ENCODE peak calls at places on chromosomes 2 and 18, in nine cellular contexts. B is IMR-90; D is MM.1S; U is heart right ventricle; A is ovary; H is body of pancreas; F is K562; G is CD4-positive, alpha-beta T cell; Y is AG04450. L is an unnamed sample.
A peak's percentile ranks its signal among the peaks of the same experiment; 100 is the strongest.

GRCh38 chr18:76619342-76620315 is 124.6 kb upstream of the ZNF516 start:
- DNase-seq in B (peak; percentile 58), D (no peak), U (peak; percentile 54), A (peak; percentile 86), H (peak; percentile 75), F (no peak), G (no peak), Y (no peak), L (peak; percentile 86)

GRCh38 chr2:129645335-129645734 is 334.1 kb upstream of the RAB6C start:
- DNase-seq in B (no peak), D (no peak), U (no peak), A (no peak), H (no peak), F (no peak), G (no peak), Y (no peak), L (no peak)

GRCh38 chr2:9311488-9311887 is 104.9 kb downstream of the ASAP2 start:
- DNase-seq in B (peak; percentile 90), D (no peak), U (peak; percentile 53), A (no peak), H (peak; percentile 22), F (no peak), G (no peak), Y (no peak), L (peak; percentile 86)

GRCh38 chr2:118589726-118590125 is 257.7 kb downstream of the EN1 start:
- DNase-seq in B (no peak), D (no peak), U (no peak), A (no peak), H (no peak), F (no peak), G (no peak), Y (no peak), L (no peak)

GRCh38 chr18:39951321-39951720 is 2003.7 kb upstream of the PIK3C3 start:
- DNase-seq in B (no peak), D (no peak), U (no peak), A (no peak), H (no peak), F (no peak), G (no peak), Y (no peak), L (no peak)

GRCh38 chr18:77039196-77040140 is 93.1 kb downstream of the MBP start:
- DNase-seq in B (no peak), D (no peak), U (no peak), A (no peak), H (no peak), F (no peak), G (no peak), Y (no peak), L (no peak)

GRCh38 chr2:42101641-42102605 is 54.1 kb downstream of the PKDCC start:
- DNase-seq in B (peak; percentile 93), D (peak; percentile 92), U (peak; percentile 57), A (peak; percentile 81), H (peak; percentile 42), F (no peak), G (peak; percentile 86), Y (peak; percentile 80), L (peak; percentile 80)

GRCh38 chr2:237731663-237732062 is 66.9 kb upstream of the RBM44 start:
- DNase-seq in B (peak; percentile 81), D (no peak), U (no peak), A (no peak), H (no peak), F (no peak), G (no peak), Y (no peak), L (no peak)

GRCh38 chr2:145110668-145111067 is 590.7 kb upstream of the ZEB2 start:
- DNase-seq in B (peak; percentile 50), D (no peak), U (no peak), A (no peak), H (no peak), F (no peak), G (no peak), Y (no peak), L (no peak)

GRCh38 chr2:54975175-54975574 is 75.1 kb downstream of the RTN4 start:
- DNase-seq in B (no peak), D (no peak), U (no peak), A (no peak), H (no peak), F (no peak), G (no peak), Y (no peak), L (no peak)

GRCh38 chr2:55995206-55995605 is 71.6 kb upstream of the EFEMP1 start:
- DNase-seq in B (no peak), D (no peak), U (no peak), A (no peak), H (no peak), F (no peak), G (no peak), Y (no peak), L (no peak)

GRCh38 chr18:78506031-78506461 is 473.6 kb upstream of the SALL3 start:
- DNase-seq in B (no peak), D (no peak), U (no peak), A (no peak), H (no peak), F (no peak), G (no peak), Y (no peak), L (no peak)

GRCh38 chr2:240052524-240052923 is 797 bp downstream of the OR6B3 start:
- DNase-seq in B (no peak), D (no peak), U (no peak), A (no peak), H (no peak), F (no peak), G (no peak), Y (no peak), L (no peak)

GRCh38 chr2:240051697-240052096 is 1.6 kb downstream of the OR6B3 start:
- DNase-seq in B (no peak), D (no peak), U (no peak), A (no peak), H (no peak), F (no peak), G (no peak), Y (no peak), L (no peak)

GRCh38 chr2:240050278-240050677 is 3.0 kb downstream of the OR6B3 start:
- DNase-seq in B (no peak), D (no peak), U (no peak), A (no peak), H (no peak), F (no peak), G (no peak), Y (no peak), L (no peak)

GRCh38 chr2:240045098-240045497 is 8.2 kb downstream of the OR6B3 start:
- DNase-seq in B (no peak), D (no peak), U (no peak), A (no peak), H (no peak), F (no peak), G (no peak), Y (no peak), L (no peak)

GRCh38 chr2:240048237-240048636 is 5.1 kb downstream of the OR6B3 start:
- DNase-seq in B (no peak), D (no peak), U (no peak), A (no peak), H (no peak), F (no peak), G (no peak), Y (no peak), L (no peak)
- H3K9me3 ChIP-seq in B (no peaks in the 10 kb centered on the region), D (no peaks in the 10 kb centered on the region), U (no peaks in the 10 kb centered on the region), A (no peaks in the 10 kb centered on the region), H (no peaks in the 10 kb centered on the region), F (no peaks in the 10 kb centered on the region), G (no peaks in the 10 kb centered on the region), Y (no peaks in the 10 kb centered on the region), L (no peaks in the 10 kb centered on the region)

GRCh38 chr2:46855805-46856204 is 59.8 kb downstream of the MCFD2 start:
- DNase-seq in B (no peak), D (no peak), U (no peak), A (no peak), H (no peak), F (no peak), G (no peak), Y (no peak), L (no peak)
- H3K27ac ChIP-seq in B (peak overlapping the region; percentile 76), D (no peak overlapping the region), U (peak overlapping the region; percentile 81), A (peak overlapping the region; percentile 71), H (peak overlapping the region; percentile 64), F (no peak overlapping the region), G (no peak overlapping the region), Y (peak overlapping the region; percentile 95), L (peak overlapping the region; percentile 85)

GRCh38 chr2:204655626-204656025 is 110.4 kb downstream of the PARD3B start:
- DNase-seq in B (no peak), D (no peak), U (no peak), A (no peak), H (no peak), F (no peak), G (no peak), Y (no peak), L (no peak)

GRCh38 chr2:204652063-204652462 is 106.8 kb downstream of the PARD3B start:
- DNase-seq in B (no peak), D (no peak), U (no peak), A (no peak), H (no peak), F (no peak), G (no peak), Y (no peak), L (no peak)

GRCh38 chr2:204655101-204655500 is 109.8 kb downstream of the PARD3B start:
- DNase-seq in B (peak; percentile 77), D (no peak), U (no peak), A (no peak), H (no peak), F (no peak), G (no peak), Y (peak; percentile 38), L (no peak)

GRCh38 chr2:204650611-204651010 is 105.3 kb downstream of the PARD3B start:
- DNase-seq in B (no peak), D (no peak), U (no peak), A (no peak), H (no peak), F (no peak), G (no peak), Y (no peak), L (no peak)

DNA sequence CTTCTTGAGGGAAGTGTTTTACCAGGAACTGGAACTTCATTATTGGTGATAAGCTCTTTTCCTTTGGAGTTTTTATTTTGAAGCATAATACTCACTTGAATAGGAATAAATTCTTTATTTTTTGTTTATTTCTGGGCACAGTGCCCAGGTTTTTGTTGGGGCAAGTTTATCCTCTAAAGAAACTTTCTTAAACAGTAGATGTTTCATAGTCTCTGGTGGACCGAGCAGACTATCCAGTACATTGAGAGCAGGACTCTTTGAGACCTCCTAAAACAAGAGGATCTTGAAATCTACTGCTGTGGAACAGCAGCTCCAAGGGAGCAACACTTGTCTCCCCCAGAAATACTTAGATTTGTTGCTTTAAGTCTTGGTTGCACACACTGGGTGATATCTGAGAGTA is 109.4 kb downstream of the PARD3B start:
- DNase-seq in B (peak; percentile 40), D (no peak), U (no peak), A (no peak), H (no peak), F (no peak), G (no peak), Y (no peak), L (no peak)
- H3K9me3 ChIP-seq in B (peaks cover 9% of the 10 kb centered on the region), D (no peaks in the 10 kb centered on the region), U (no peaks in the 10 kb centered on the region), A (peaks cover 4% of the 10 kb centered on the region), H (no peaks in the 10 kb centered on the region), F (no peaks in the 10 kb centered on the region), G (no peaks in the 10 kb centered on the region), Y (peaks cover 9% of the 10 kb centered on the region), L (no peaks in the 10 kb centered on the region)

DNA sequence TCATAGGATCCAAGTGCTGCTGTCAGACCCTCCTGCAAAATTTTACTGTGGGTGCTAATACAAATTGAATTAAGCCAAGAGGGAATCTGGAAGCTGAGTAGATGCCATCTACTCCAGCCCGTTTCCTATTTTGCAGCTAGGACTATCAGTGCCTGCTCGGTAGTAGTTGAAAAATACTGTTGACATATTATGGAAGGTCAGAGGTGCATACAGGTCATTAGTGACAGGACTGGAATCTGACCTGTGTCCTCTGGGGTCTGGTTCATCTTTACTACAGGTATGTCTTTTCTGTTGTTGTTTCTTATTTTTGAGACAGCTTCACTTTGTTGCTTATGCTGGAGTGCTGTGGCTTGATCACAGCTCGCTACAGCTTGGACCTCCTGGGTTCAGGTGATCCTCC is 58.8 kb downstream of the MAP4K4 start:
- DNase-seq in B (no peak), D (no peak), U (no peak), A (no peak), H (no peak), F (no peak), G (no peak), Y (no peak), L (no peak)
- H3K27ac ChIP-seq in B (no peak overlapping the region), D (no peak overlapping the region), U (no peak overlapping the region), A (no peak overlapping the region), H (no peak overlapping the region), F (no peak overlapping the region), G (no peak overlapping the region), Y (no peak overlapping the region), L (no peak overlapping the region)